ENCODE peak calls at places on chromosomes 11 and 22, in five cellular contexts. L is lower lobe of right lung, H is GM23248, D is tibial nerve, G is body of pancreas. F is an unnamed sample.
A peak's percentile ranks its signal among the peaks of the same experiment; 100 is the strongest.

GRCh38 chr11:111518668-111519067 is 4.1 kb downstream of the HOATZ start:
- DNase-seq in L (no peak), H (no peak), D (no peak), G (no peak), F (no peak)

GRCh38 chr11:128290106-128290840 is 297.1 kb downstream of the ETS1 start:
- DNase-seq in L (peak; percentile 49), H (peak; percentile 84), D (peak; percentile 32), G (peak; percentile 61), F (no peak)

GRCh38 chr11:57641426-57641825 is 8.3 kb downstream of the YPEL4 start:
- DNase-seq in L (no peak), H (peak; percentile 81), D (no peak), G (no peak), F (no peak)

GRCh38 chr11:113410414-113411135 is 23.0 kb downstream of the ANKK1 start:
- DNase-seq in L (no peak), H (no peak), D (no peak), G (no peak), F (no peak)

GRCh38 chr22:22705328-22706100 is 61.1 kb downstream of the GGTLC2 start:
- DNase-seq in L (no peak), H (no peak), D (no peak), G (no peak), F (no peak)

GRCh38 chr11:69241844-69242582 is 51.9 kb upstream of the MYEOV start:
- DNase-seq in L (no peak), H (no peak), D (no peak), G (no peak), F (no peak)

GRCh38 chr11:112292785-112293407 is 32.2 kb upstream of the PLET1 start:
- DNase-seq in L (no peak), H (peak; percentile 93), D (no peak), G (no peak), F (peak; percentile 74)

GRCh38 chr11:34613462-34614183 is 7.3 kb upstream of the EHF start:
- DNase-seq in L (no peak), H (no peak), D (no peak), G (no peak), F (no peak)

GRCh38 chr11:282171-282570 is 4.0 kb downstream of the NLRP6 start:
- DNase-seq in L (no peak), H (no peak), D (peak; percentile 3), G (no peak), F (no peak)

GRCh38 chr11:2797181-2797711 is 88.3 kb downstream of the CDKN1C start:
- DNase-seq in L (peak; percentile 40), H (no peak), D (peak; percentile 12), G (peak; percentile 5), F (peak; percentile 54)

GRCh38 chr22:31233001-31233400 is 20.9 kb downstream of the LIMK2 start:
- DNase-seq in L (no peak), H (no peak), D (no peak), G (no peak), F (no peak)

GRCh38 chr11:121236115-121237001 is 56.2 kb upstream of the SC5D start:
- DNase-seq in L (no peak), H (peak; percentile 62), D (no peak), G (no peak), F (no peak)

GRCh38 chr11:111852103-111852502 is 19.3 kb downstream of the ALG9 start:
- DNase-seq in L (no peak), H (no peak), D (no peak), G (no peak), F (no peak)

GRCh38 chr11:5684627-5685362 is at the start of gene TRIM5:
- DNase-seq in L (peak; percentile 88), H (peak; percentile 99), D (peak; percentile 70), G (peak; percentile 92), F (peak; percentile 88)

GRCh38 chr11:121048464-121049233 is 24.7 kb downstream of the TBCEL start:
- DNase-seq in L (no peak), H (peak; percentile 57), D (no peak), G (no peak), F (no peak)

GRCh38 chr22:19473578-19473977 is 5.4 kb downstream of the UFD1 start:
- DNase-seq in L (no peak), H (peak; percentile 22), D (no peak), G (no peak), F (no peak)

DNA sequence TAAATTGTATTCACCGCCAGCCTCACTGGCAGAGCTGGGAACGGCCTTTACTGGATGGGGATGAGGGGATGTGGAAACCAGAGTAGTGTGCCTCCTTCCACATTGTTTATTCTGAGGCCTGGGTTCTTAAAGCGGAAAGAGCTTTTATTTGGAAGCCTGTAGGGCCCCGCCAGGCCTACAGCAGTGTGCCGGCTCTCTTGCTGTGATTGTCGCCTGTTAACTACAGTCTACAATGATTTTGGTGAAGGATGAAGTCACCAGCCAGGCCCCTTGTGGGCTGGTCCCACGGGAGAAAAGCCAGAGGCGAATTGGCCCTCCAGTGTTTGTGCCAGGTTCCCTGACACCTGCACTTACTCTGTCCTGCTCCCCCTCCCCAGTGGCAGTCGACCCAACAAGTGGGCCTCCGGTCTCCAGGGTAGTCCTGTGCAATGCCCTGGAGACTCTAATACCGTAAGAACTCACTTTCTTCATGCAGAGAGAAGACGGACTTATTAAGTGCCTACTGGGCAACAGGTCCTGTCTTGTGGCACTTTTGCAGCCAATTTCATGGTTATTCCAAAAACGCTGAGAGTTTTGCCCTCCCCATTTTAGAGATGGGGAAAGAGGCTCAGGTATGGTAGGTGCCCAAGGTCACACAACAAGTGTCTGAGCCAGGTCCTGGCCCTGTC is 1.2 kb downstream of the MICAL2 start:
- DNase-seq in L (no peak), H (peak; percentile 37), D (no peak), G (no peak), F (no peak)
- H3K4me3 ChIP-seq in L (peak overlapping the region; percentile 92), H (peak overlapping the region; percentile 91), D (peak overlapping the region; percentile 56), G (peak overlapping the region; percentile 23), F (peak overlapping the region; percentile 78)

DNA sequence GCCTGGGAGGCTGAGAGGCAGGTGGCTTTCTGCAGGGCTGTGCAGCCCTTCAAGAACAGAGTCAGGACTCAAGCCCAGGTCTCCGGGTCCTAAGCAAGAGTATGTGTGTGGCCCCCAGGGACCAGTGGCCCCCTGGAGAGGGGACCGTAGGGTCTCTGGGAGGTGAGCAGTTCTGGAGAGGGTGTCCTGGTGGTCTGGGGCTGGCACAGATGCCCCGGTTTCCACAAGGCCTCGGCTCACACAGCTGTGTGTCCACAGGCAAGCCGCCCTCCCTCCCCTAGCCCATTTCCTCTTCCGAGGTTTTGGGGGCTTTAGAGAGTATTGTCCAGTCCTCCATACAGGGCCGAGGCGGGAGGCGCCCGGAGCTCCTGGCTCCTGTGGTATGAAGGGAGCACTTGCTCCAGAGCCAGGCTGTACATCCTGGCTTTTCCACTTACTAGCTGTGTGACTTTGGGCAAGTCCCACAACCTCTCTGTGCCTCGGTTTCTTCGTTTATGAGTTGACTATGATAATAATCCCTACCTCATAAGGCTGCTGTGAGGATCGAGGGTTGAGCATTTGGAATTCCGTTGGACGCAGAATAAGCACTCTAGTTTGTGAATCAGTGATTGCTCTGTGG is 3.4 kb upstream of the RPS19BP1 start:
- DNase-seq in L (no peak), H (no peak), D (no peak), G (no peak), F (no peak)
- H3K4me1 ChIP-seq in L (peaks cover 20% of the 10 kb centered on the region), H (peaks cover 8% of the 10 kb centered on the region), D (peaks cover 14% of the 10 kb centered on the region), G (peaks cover 23% of the 10 kb centered on the region), F (peaks cover 3% of the 10 kb centered on the region)

DNA sequence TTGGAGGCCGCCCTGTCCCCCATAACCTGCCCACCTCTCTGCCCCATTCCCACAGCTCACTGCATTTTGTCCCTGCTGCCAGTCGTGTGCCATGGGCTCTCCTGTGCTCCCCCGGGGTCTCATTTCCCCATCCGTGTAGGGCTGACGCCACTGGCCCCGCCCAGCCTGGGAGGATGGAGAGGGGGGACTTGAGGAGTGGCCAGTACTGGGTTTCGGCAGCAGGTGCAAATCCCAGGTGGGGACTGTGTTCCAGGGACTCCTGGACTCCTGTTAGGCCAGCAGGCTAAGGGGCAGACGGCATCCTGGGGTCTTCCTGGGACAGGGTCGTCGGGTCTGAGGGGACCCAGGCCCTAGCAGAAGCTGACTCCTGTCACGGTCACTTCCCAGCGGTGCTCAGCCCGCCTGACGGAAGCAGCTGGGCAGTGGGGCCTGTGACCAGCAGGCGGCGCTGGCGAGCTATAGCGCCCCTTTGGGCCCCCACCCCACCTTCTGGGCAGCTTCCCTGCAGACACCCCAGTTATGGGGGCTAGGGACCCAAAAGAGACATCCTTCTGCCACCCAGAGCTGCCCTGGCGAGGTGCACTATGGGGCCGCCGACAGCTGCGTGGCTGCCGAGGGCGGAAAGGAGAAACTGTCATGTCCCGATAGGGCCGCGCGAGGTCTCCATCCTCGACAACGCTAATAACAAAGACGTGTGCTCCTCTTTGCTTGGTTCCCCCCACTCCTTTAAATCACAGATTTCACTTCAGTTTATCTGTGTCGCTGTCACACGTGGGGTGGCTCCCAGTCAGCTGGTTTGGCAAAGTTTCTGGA is 979 bp upstream of the MYO7A start:
- DNase-seq in L (peak; percentile 62), H (peak; percentile 76), D (peak; percentile 33), G (peak; percentile 73), F (no peak)
- H3K4me3 ChIP-seq in L (peak overlapping the region; percentile 53), H (peak overlapping the region; percentile 73), D (peak overlapping the region; percentile 24), G (no peak overlapping the region), F (peak overlapping the region; percentile 24)

GRCh38 chr22:41846268-41847002 is 13.5 kb downstream of the SREBF2 start:
- DNase-seq in L (no peak), H (no peak), D (no peak), G (no peak), F (no peak)

GRCh38 chr22:41844513-41844912 is 11.6 kb downstream of the SREBF2 start:
- DNase-seq in L (peak; percentile 63), H (no peak), D (no peak), G (peak; percentile 74), F (no peak)

GRCh38 chr22:41845380-41846267 is 12.7 kb downstream of the SREBF2 start:
- DNase-seq in L (no peak), H (no peak), D (no peak), G (no peak), F (no peak)

GRCh38 chr22:41842996-41843970 is 10.4 kb downstream of the SREBF2 start:
- DNase-seq in L (no peak), H (no peak), D (no peak), G (peak; percentile 69), F (no peak)

GRCh38 chr22:41844036-41844435 is 11.1 kb downstream of the SREBF2 start:
- DNase-seq in L (no peak), H (no peak), D (no peak), G (no peak), F (no peak)
- H3K4me1 ChIP-seq in L (peaks cover 66% of the 10 kb centered on the region), H (no peaks in the 10 kb centered on the region), D (peaks cover 79% of the 10 kb centered on the region), G (peaks cover 62% of the 10 kb centered on the region), F (peaks cover 75% of the 10 kb centered on the region)

GRCh38 chr11:8813658-8814057 is 97.3 kb upstream of the AKIP1 start:
- DNase-seq in L (peak; percentile 77), H (peak; percentile 90), D (peak; percentile 41), G (peak; percentile 76), F (no peak)

GRCh38 chr11:8810331-8811301 is 100.4 kb upstream of the AKIP1 start:
- DNase-seq in L (peak; percentile 86), H (peak; percentile 90), D (peak; percentile 61), G (peak; percentile 89), F (peak; percentile 84)

GRCh38 chr11:8812438-8812837 is 98.6 kb upstream of the AKIP1 start:
- DNase-seq in L (peak; percentile 89), H (peak; percentile 37), D (peak; percentile 47), G (peak; percentile 58), F (no peak)

GRCh38 chr11:8809605-8810272 is 101.2 kb upstream of the AKIP1 start:
- DNase-seq in L (no peak), H (peak; percentile 33), D (no peak), G (no peak), F (no peak)

DNA sequence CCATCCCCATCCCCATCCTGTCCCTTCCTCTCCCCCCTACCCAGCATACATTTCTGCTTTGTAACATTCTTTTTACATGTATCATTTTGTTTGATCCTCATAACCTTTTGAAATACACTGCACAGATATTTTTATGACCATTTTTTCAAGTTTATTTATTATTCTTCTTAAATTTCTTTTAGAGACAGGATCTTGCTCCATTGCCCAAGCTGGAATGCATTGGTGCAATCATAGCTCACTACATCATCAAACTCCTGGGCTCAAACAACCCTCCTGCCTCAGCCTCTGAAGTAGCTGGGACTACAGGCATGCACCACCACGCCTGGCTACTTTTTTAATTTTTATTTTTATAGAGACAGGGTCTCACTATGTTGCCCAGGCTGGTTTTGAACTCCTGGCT is 99.4 kb upstream of the AKIP1 start:
- DNase-seq in L (no peak), H (peak; percentile 48), D (no peak), G (no peak), F (no peak)
- H3K4me3 ChIP-seq in L (no peak overlapping the region), H (peak overlapping the region; percentile 72), D (no peak overlapping the region), G (no peak overlapping the region), F (peak overlapping the region; percentile 57)

F was measured in RWPE2.